ENCODE peak calls at places on chromosomes 7 and 10, in ten cellular contexts. L, Y, R, W, F, Z, X, E, J and B are unnamed samples.

GRCh38 chr10:22988581-22989360 is 60.9 kb downstream of the ARMC3 start:
- DNase-seq in L (peak), Y (no peak), R (peak), W (peak), F (peak), Z (no peak), X (peak), E (peak), J (peak), B (no peak)

GRCh38 chr10:26374426-26374825 is 63.7 kb upstream of the APBB1IP start:
- DNase-seq in L (no peak), Y (no peak), R (no peak), W (no peak), F (no peak), Z (no peak), X (no peak), E (no peak), J (no peak), B (no peak)

GRCh38 chr7:116317907-116318306 is 107.6 kb downstream of the TES start:
- DNase-seq in L (no peak), Y (no peak), R (no peak), W (no peak), F (peak), Z (no peak), X (no peak), E (no peak), J (no peak), B (no peak)

GRCh38 chr7:107857541-107857912 is 33.5 kb upstream of the DLD start:
- DNase-seq in L (no peak), Y (no peak), R (peak), W (no peak), F (peak), Z (no peak), X (no peak), E (no peak), J (no peak), B (no peak)

GRCh38 chr7:7529328-7529727 is 6.3 kb downstream of the COL28A1 start:
- DNase-seq in L (no peak), Y (no peak), R (no peak), W (no peak), F (no peak), Z (peak), X (no peak), E (no peak), J (no peak), B (no peak)

GRCh38 chr10:103626178-103626577 is 132.7 kb downstream of the NEURL1 start:
- DNase-seq in L (no peak), Y (no peak), R (no peak), W (no peak), F (no peak), Z (no peak), X (no peak), E (no peak), J (no peak), B (peak)

GRCh38 chr7:104264281-104264680 is 56.5 kb upstream of the ORC5 start:
- DNase-seq in L (no peak), Y (no peak), R (peak), W (no peak), F (peak), Z (no peak), X (no peak), E (no peak), J (no peak), B (no peak)

GRCh38 chr10:124949543-124949942 is 7.6 kb downstream of the ZRANB1 start:
- DNase-seq in L (no peak), Y (no peak), R (peak), W (no peak), F (peak), Z (no peak), X (no peak), E (no peak), J (no peak), B (no peak)

GRCh38 chr10:35236739-35237138 is 99.6 kb upstream of the CCNY start:
- DNase-seq in L (no peak), Y (no peak), R (no peak), W (no peak), F (peak), Z (no peak), X (no peak), E (no peak), J (no peak), B (no peak)

GRCh38 chr7:76198202-76198601 is 3.5 kb upstream of the SRRM3 start:
- DNase-seq in L (no peak), Y (no peak), R (no peak), W (no peak), F (no peak), Z (no peak), X (no peak), E (no peak), J (no peak), B (no peak)

GRCh38 chr7:30626984-30627383 is 32.3 kb downstream of the GARS1 start:
- DNase-seq in L (no peak), Y (no peak), R (no peak), W (no peak), F (no peak), Z (no peak), X (no peak), E (no peak), J (no peak), B (no peak)

GRCh38 chr10:48391994-48392393 is 85.5 kb downstream of the MAPK8 start:
- DNase-seq in L (no peak), Y (no peak), R (no peak), W (no peak), F (no peak), Z (no peak), X (no peak), E (no peak), J (no peak), B (no peak)

GRCh38 chr10:118543714-118544400 is 51.6 kb downstream of the PRLHR start:
- DNase-seq in L (no peak), Y (peak), R (peak), W (peak), F (peak), Z (peak), X (peak), E (peak), J (peak), B (no peak)

GRCh38 chr7:135334830-135335543 is 101.3 kb downstream of the STRA8 start:
- DNase-seq in L (no peak), Y (no peak), R (no peak), W (no peak), F (no peak), Z (no peak), X (no peak), E (no peak), J (no peak), B (no peak)

GRCh38 chr7:13197501-13197900 is 510.1 kb downstream of the ARL4A start:
- DNase-seq in L (no peak), Y (no peak), R (peak), W (no peak), F (peak), Z (no peak), X (no peak), E (no peak), J (no peak), B (no peak)

GRCh38 chr10:10915215-10915614 is 102.5 kb upstream of the CELF2 start:
- DNase-seq in L (no peak), Y (no peak), R (peak), W (no peak), F (peak), Z (no peak), X (no peak), E (no peak), J (no peak), B (no peak)

GRCh38 chr7:59079-59825 is 133.1 kb upstream of the FAM20C start:
- DNase-seq in L (peak), Y (no peak), R (no peak), W (no peak), F (no peak), Z (no peak), X (no peak), E (no peak), J (no peak), B (no peak)

GRCh38 chr7:16559497-16560223 is 33.0 kb downstream of the LRRC72 start:
- DNase-seq in L (no peak), Y (no peak), R (peak), W (no peak), F (no peak), Z (no peak), X (no peak), E (no peak), J (no peak), B (no peak)